ENCODE peak calls at places on chromosomes 11 and 22, in eight cellular contexts. One of them, this sample, is unnamed.
A peak's percentile ranks its signal among the peaks of the same experiment; 100 is the strongest.

GRCh38 chr22:24436553-24436952 is 9.2 kb downstream of the ADORA2A start:
- DNase-seq in Panc1: no peak
- DNase-seq in neural progenitor cell: no peak
- DNase-seq in fibroblast of lung: no peak
- DNase-seq in sigmoid colon: no peak
- DNase-seq in heart left ventricle: peak; percentile 19
- DNase-seq in GM23248: no peak
- DNase-seq in aorta: no peak
- DNase-seq in this sample: no peak

GRCh38 chr22:32144875-32145274 is 14.2 kb downstream of the C22orf42 start:
- DNase-seq in Panc1: no peak
- DNase-seq in neural progenitor cell: no peak
- DNase-seq in fibroblast of lung: no peak
- DNase-seq in sigmoid colon: no peak
- DNase-seq in heart left ventricle: no peak
- DNase-seq in GM23248: no peak
- DNase-seq in aorta: no peak
- DNase-seq in this sample: no peak

GRCh38 chr22:37808294-37808657 is 542 bp downstream of the GCAT start:
- DNase-seq in Panc1: no peak
- DNase-seq in neural progenitor cell: no peak
- DNase-seq in fibroblast of lung: peak; percentile 56
- DNase-seq in sigmoid colon: no peak
- DNase-seq in heart left ventricle: no peak
- DNase-seq in GM23248: peak; percentile 78
- DNase-seq in aorta: no peak
- DNase-seq in this sample: no peak

GRCh38 chr11:117931971-117932370 is 2.8 kb upstream of the TMPRSS13 start:
- DNase-seq in Panc1: no peak
- DNase-seq in neural progenitor cell: no peak
- DNase-seq in fibroblast of lung: no peak
- DNase-seq in sigmoid colon: peak; percentile 62
- DNase-seq in heart left ventricle: no peak
- DNase-seq in GM23248: no peak
- DNase-seq in aorta: peak; percentile 58
- DNase-seq in this sample: peak; percentile 11

GRCh38 chr22:42719656-42720262 is 911 bp downstream of the A4GALT start:
- DNase-seq in Panc1: no peak
- DNase-seq in neural progenitor cell: peak; percentile 36
- DNase-seq in fibroblast of lung: no peak
- DNase-seq in sigmoid colon: no peak
- DNase-seq in heart left ventricle: no peak
- DNase-seq in GM23248: no peak
- DNase-seq in aorta: no peak
- DNase-seq in this sample: no peak

GRCh38 chr22:24289781-24290181 is 19.1 kb downstream of the SPECC1L start:
- DNase-seq in Panc1: no peak
- DNase-seq in neural progenitor cell: peak; percentile 54
- DNase-seq in fibroblast of lung: peak; percentile 63
- DNase-seq in sigmoid colon: peak; percentile 65
- DNase-seq in heart left ventricle: no peak
- DNase-seq in GM23248: peak; percentile 57
- DNase-seq in aorta: no peak
- DNase-seq in this sample: no peak

GRCh38 chr11:27216268-27217149 is 146.5 kb downstream of the CCDC34 start:
- DNase-seq in Panc1: no peak
- DNase-seq in neural progenitor cell: no peak
- DNase-seq in fibroblast of lung: peak; percentile 90
- DNase-seq in sigmoid colon: peak; percentile 86
- DNase-seq in heart left ventricle: peak; percentile 84
- DNase-seq in GM23248: peak; percentile 43
- DNase-seq in aorta: no peak
- DNase-seq in this sample: no peak

GRCh38 chr11:90593099-90593498 is 370.2 kb upstream of the CHORDC1 start:
- DNase-seq in Panc1: no peak
- DNase-seq in neural progenitor cell: no peak
- DNase-seq in fibroblast of lung: no peak
- DNase-seq in sigmoid colon: no peak
- DNase-seq in heart left ventricle: no peak
- DNase-seq in GM23248: no peak
- DNase-seq in aorta: no peak
- DNase-seq in this sample: no peak

GRCh38 chr11:128208329-128209220 is 378.8 kb downstream of the ETS1 start:
- DNase-seq in Panc1: no peak
- DNase-seq in neural progenitor cell: no peak
- DNase-seq in fibroblast of lung: peak; percentile 98
- DNase-seq in sigmoid colon: no peak
- DNase-seq in heart left ventricle: peak; percentile 67
- DNase-seq in GM23248: peak; percentile 94
- DNase-seq in aorta: no peak
- DNase-seq in this sample: peak; percentile 79

GRCh38 chr11:116170526-116171120 is 602.2 kb downstream of the BUD13 start:
- DNase-seq in Panc1: no peak
- DNase-seq in neural progenitor cell: no peak
- DNase-seq in fibroblast of lung: no peak
- DNase-seq in sigmoid colon: no peak
- DNase-seq in heart left ventricle: no peak
- DNase-seq in GM23248: no peak
- DNase-seq in aorta: no peak
- DNase-seq in this sample: no peak

GRCh38 chr22:45972868-45973212 is 4.1 kb downstream of the WNT7B start:
- DNase-seq in Panc1: no peak
- DNase-seq in neural progenitor cell: no peak
- DNase-seq in fibroblast of lung: no peak
- DNase-seq in sigmoid colon: no peak
- DNase-seq in heart left ventricle: no peak
- DNase-seq in GM23248: no peak
- DNase-seq in aorta: no peak
- DNase-seq in this sample: no peak

GRCh38 chr11:121649798-121650197 is 197.0 kb upstream of the SORL1-AS1 start:
- DNase-seq in Panc1: no peak
- DNase-seq in neural progenitor cell: no peak
- DNase-seq in fibroblast of lung: no peak
- DNase-seq in sigmoid colon: no peak
- DNase-seq in heart left ventricle: no peak
- DNase-seq in GM23248: no peak
- DNase-seq in aorta: no peak
- DNase-seq in this sample: no peak
- H3K4me3 ChIP-seq in Panc1: no peak overlapping the region
- H3K4me3 ChIP-seq in neural progenitor cell: no peak overlapping the region
- H3K4me3 ChIP-seq in fibroblast of lung: no peak overlapping the region
- H3K4me3 ChIP-seq in sigmoid colon: no peak overlapping the region
- H3K4me3 ChIP-seq in heart left ventricle: no peak overlapping the region
- H3K4me3 ChIP-seq in GM23248: no peak overlapping the region
- H3K4me3 ChIP-seq in aorta: no peak overlapping the region
- H3K4me3 ChIP-seq in this sample: no peak overlapping the region

GRCh38 chr11:1864216-1864615 is 11.3 kb downstream of the LSP1 start:
- DNase-seq in Panc1: no peak
- DNase-seq in neural progenitor cell: no peak
- DNase-seq in fibroblast of lung: peak; percentile 15
- DNase-seq in sigmoid colon: no peak
- DNase-seq in heart left ventricle: no peak
- DNase-seq in GM23248: peak; percentile 26
- DNase-seq in aorta: peak; percentile 79
- DNase-seq in this sample: no peak

GRCh38 chr11:1861435-1862411 is 8.8 kb downstream of the LSP1 start:
- DNase-seq in Panc1: no peak
- DNase-seq in neural progenitor cell: no peak
- DNase-seq in fibroblast of lung: no peak
- DNase-seq in sigmoid colon: no peak
- DNase-seq in heart left ventricle: no peak
- DNase-seq in GM23248: no peak
- DNase-seq in aorta: no peak
- DNase-seq in this sample: no peak

GRCh38 chr11:1863352-1864215 is 10.7 kb downstream of the LSP1 start:
- DNase-seq in Panc1: no peak
- DNase-seq in neural progenitor cell: peak; percentile 84
- DNase-seq in fibroblast of lung: peak; percentile 89
- DNase-seq in sigmoid colon: peak; percentile 94
- DNase-seq in heart left ventricle: peak; percentile 92
- DNase-seq in GM23248: peak; percentile 89
- DNase-seq in aorta: peak; percentile 95
- DNase-seq in this sample: peak; percentile 86

GRCh38 chr11:1864831-1865665 is 12.2 kb downstream of the LSP1 start:
- DNase-seq in Panc1: no peak
- DNase-seq in neural progenitor cell: peak; percentile 36
- DNase-seq in fibroblast of lung: no peak
- DNase-seq in sigmoid colon: no peak
- DNase-seq in heart left ventricle: peak; percentile 38
- DNase-seq in GM23248: no peak
- DNase-seq in aorta: peak; percentile 81
- DNase-seq in this sample: no peak

GRCh38 chr11:1862588-1863351 is 9.9 kb downstream of the LSP1 start:
- DNase-seq in Panc1: no peak
- DNase-seq in neural progenitor cell: no peak
- DNase-seq in fibroblast of lung: peak; percentile 85
- DNase-seq in sigmoid colon: no peak
- DNase-seq in heart left ventricle: peak; percentile 50
- DNase-seq in GM23248: peak; percentile 58
- DNase-seq in aorta: peak; percentile 78
- DNase-seq in this sample: no peak
- H3K27ac ChIP-seq in Panc1: peak overlapping the region; percentile 80
- H3K27ac ChIP-seq in neural progenitor cell: no peak overlapping the region
- H3K27ac ChIP-seq in fibroblast of lung: no peak overlapping the region
- H3K27ac ChIP-seq in sigmoid colon: peak overlapping the region; percentile 88
- H3K27ac ChIP-seq in heart left ventricle: peak overlapping the region; percentile 82
- H3K27ac ChIP-seq in GM23248: no peak overlapping the region
- H3K27ac ChIP-seq in aorta: peak overlapping the region; percentile 33
- H3K27ac ChIP-seq in this sample: peak overlapping the region; percentile 30

GRCh38 chr11:114257621-114258558 is 38.3 kb upstream of the NNMT start:
- DNase-seq in Panc1: no peak
- DNase-seq in neural progenitor cell: peak; percentile 95
- DNase-seq in fibroblast of lung: no peak
- DNase-seq in sigmoid colon: peak; percentile 92
- DNase-seq in heart left ventricle: peak; percentile 74
- DNase-seq in GM23248: peak; percentile 30
- DNase-seq in aorta: peak; percentile 87
- DNase-seq in this sample: no peak
- H3K4me1 ChIP-seq in Panc1: no peaks in the 10 kb centered on the region
- H3K4me1 ChIP-seq in neural progenitor cell: peaks cover 75% of the 10 kb centered on the region
- H3K4me1 ChIP-seq in fibroblast of lung: no peaks in the 10 kb centered on the region
- H3K4me1 ChIP-seq in sigmoid colon: peaks cover 46% of the 10 kb centered on the region
- H3K4me1 ChIP-seq in heart left ventricle: peaks cover 38% of the 10 kb centered on the region
- H3K4me1 ChIP-seq in GM23248: no peaks in the 10 kb centered on the region
- H3K4me1 ChIP-seq in aorta: peaks cover 8% of the 10 kb centered on the region
- H3K4me1 ChIP-seq in this sample: no peaks in the 10 kb centered on the region

GRCh38 chr11:67001332-67001731 is 21.6 kb upstream of the SYT12 start:
- DNase-seq in Panc1: no peak
- DNase-seq in neural progenitor cell: no peak
- DNase-seq in fibroblast of lung: no peak
- DNase-seq in sigmoid colon: no peak
- DNase-seq in heart left ventricle: no peak
- DNase-seq in GM23248: no peak
- DNase-seq in aorta: no peak
- DNase-seq in this sample: no peak
- H3K4me3 ChIP-seq in Panc1: no peak overlapping the region
- H3K4me3 ChIP-seq in neural progenitor cell: no peak overlapping the region
- H3K4me3 ChIP-seq in fibroblast of lung: no peak overlapping the region
- H3K4me3 ChIP-seq in sigmoid colon: no peak overlapping the region
- H3K4me3 ChIP-seq in heart left ventricle: no peak overlapping the region
- H3K4me3 ChIP-seq in GM23248: no peak overlapping the region
- H3K4me3 ChIP-seq in aorta: no peak overlapping the region
- H3K4me3 ChIP-seq in this sample: no peak overlapping the region

GRCh38 chr11:67371549-67372231 is 1.7 kb downstream of the CLCF1 start:
- DNase-seq in Panc1: no peak
- DNase-seq in neural progenitor cell: peak; percentile 64
- DNase-seq in fibroblast of lung: peak; percentile 56
- DNase-seq in sigmoid colon: peak; percentile 78
- DNase-seq in heart left ventricle: no peak
- DNase-seq in GM23248: peak; percentile 86
- DNase-seq in aorta: no peak
- DNase-seq in this sample: no peak
- H3K27ac ChIP-seq in Panc1: peak overlapping the region; percentile 88
- H3K27ac ChIP-seq in neural progenitor cell: no peak overlapping the region
- H3K27ac ChIP-seq in fibroblast of lung: peak overlapping the region; percentile 23
- H3K27ac ChIP-seq in sigmoid colon: peak overlapping the region; percentile 92
- H3K27ac ChIP-seq in heart left ventricle: peak overlapping the region; percentile 81
- H3K27ac ChIP-seq in GM23248: peak overlapping the region; percentile 98
- H3K27ac ChIP-seq in aorta: peak overlapping the region; percentile 16
- H3K27ac ChIP-seq in this sample: peak overlapping the region; percentile 89

GRCh38 chr11:6400431-6401345 is 10.4 kb downstream of the SMPD1 start:
- DNase-seq in Panc1: no peak
- DNase-seq in neural progenitor cell: no peak
- DNase-seq in fibroblast of lung: no peak
- DNase-seq in sigmoid colon: no peak
- DNase-seq in heart left ventricle: no peak
- DNase-seq in GM23248: no peak
- DNase-seq in aorta: peak; percentile 67
- DNase-seq in this sample: no peak

GRCh38 chr11:6393989-6394670 is 3.9 kb downstream of the SMPD1 start:
- DNase-seq in Panc1: no peak
- DNase-seq in neural progenitor cell: no peak
- DNase-seq in fibroblast of lung: no peak
- DNase-seq in sigmoid colon: no peak
- DNase-seq in heart left ventricle: no peak
- DNase-seq in GM23248: no peak
- DNase-seq in aorta: peak; percentile 64
- DNase-seq in this sample: no peak

GRCh38 chr11:6395470-6396060 is 5.3 kb downstream of the SMPD1 start:
- DNase-seq in Panc1: no peak
- DNase-seq in neural progenitor cell: no peak
- DNase-seq in fibroblast of lung: no peak
- DNase-seq in sigmoid colon: no peak
- DNase-seq in heart left ventricle: no peak
- DNase-seq in GM23248: no peak
- DNase-seq in aorta: peak; percentile 60
- DNase-seq in this sample: no peak

GRCh38 chr11:6397156-6397555 is 6.9 kb downstream of the SMPD1 start:
- DNase-seq in Panc1: no peak
- DNase-seq in neural progenitor cell: no peak
- DNase-seq in fibroblast of lung: no peak
- DNase-seq in sigmoid colon: no peak
- DNase-seq in heart left ventricle: no peak
- DNase-seq in GM23248: peak; percentile 17
- DNase-seq in aorta: no peak
- DNase-seq in this sample: no peak

DNA sequence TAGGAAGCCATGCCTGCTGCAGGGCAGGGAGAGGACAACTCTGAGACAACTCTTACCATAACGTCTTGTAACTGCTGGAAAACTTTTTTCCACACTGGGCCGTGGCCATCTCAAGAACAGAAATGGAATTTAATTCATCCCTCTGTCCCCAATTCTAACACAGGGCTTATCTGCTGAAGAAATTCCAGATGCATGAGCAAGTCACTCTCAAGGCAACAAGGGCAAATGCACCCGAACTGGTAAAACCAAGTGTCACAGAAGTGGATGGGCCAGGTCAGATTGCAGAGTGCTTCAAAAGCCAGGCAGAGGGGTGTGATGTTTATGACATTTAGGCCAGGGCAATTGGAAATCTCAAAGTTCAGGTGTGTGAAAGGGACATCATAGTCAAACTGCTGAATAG is 7.4 kb downstream of the SMPD1 start:
- DNase-seq in Panc1: no peak
- DNase-seq in neural progenitor cell: no peak
- DNase-seq in fibroblast of lung: peak; percentile 60
- DNase-seq in sigmoid colon: no peak
- DNase-seq in heart left ventricle: no peak
- DNase-seq in GM23248: peak; percentile 55
- DNase-seq in aorta: no peak
- DNase-seq in this sample: no peak
- H3K4me1 ChIP-seq in Panc1: no peaks in the 10 kb centered on the region
- H3K4me1 ChIP-seq in neural progenitor cell: no peaks in the 10 kb centered on the region
- H3K4me1 ChIP-seq in fibroblast of lung: peaks cover 9% of the 10 kb centered on the region
- H3K4me1 ChIP-seq in sigmoid colon: peaks cover 13% of the 10 kb centered on the region
- H3K4me1 ChIP-seq in heart left ventricle: no peaks in the 10 kb centered on the region
- H3K4me1 ChIP-seq in GM23248: peaks cover 15% of the 10 kb centered on the region
- H3K4me1 ChIP-seq in aorta: no peaks in the 10 kb centered on the region
- H3K4me1 ChIP-seq in this sample: no peaks in the 10 kb centered on the region

GRCh38 chr22:23071163-23072034 is 1.1 kb downstream of the GNAZ start:
- DNase-seq in Panc1: no peak
- DNase-seq in neural progenitor cell: no peak
- DNase-seq in fibroblast of lung: no peak
- DNase-seq in sigmoid colon: peak; percentile 63
- DNase-seq in heart left ventricle: peak; percentile 23
- DNase-seq in GM23248: no peak
- DNase-seq in aorta: peak; percentile 74
- DNase-seq in this sample: peak; percentile 50
- H3K4me3 ChIP-seq in Panc1: peak overlapping the region; percentile 48
- H3K4me3 ChIP-seq in neural progenitor cell: peak overlapping the region; percentile 95
- H3K4me3 ChIP-seq in fibroblast of lung: peak overlapping the region; percentile 50
- H3K4me3 ChIP-seq in sigmoid colon: peak overlapping the region; percentile 79
- H3K4me3 ChIP-seq in heart left ventricle: peak overlapping the region; percentile 44
- H3K4me3 ChIP-seq in GM23248: no peak overlapping the region
- H3K4me3 ChIP-seq in aorta: no peak overlapping the region
- H3K4me3 ChIP-seq in this sample: peak overlapping the region; percentile 36

This sample was measured in RWPE2.